ENCODE peak calls at places on chromosomes 5 and 9, in ten cellular contexts. B is NCI-H1092 treated with DMSO at 0.1 percent for 48 hours; L is colonic mucosa; K is AG04450; S is AG09319; F is nephron progenitor cell; V is astrocyte; A is activated naive CD4-positive, alpha-beta T cell; P is stimulated activated CD4-positive, alpha-beta T cell treated with anti-CD3 and anti-CD28 coated beads, Interleukin-4, amount 100 ng/mL, for 1 hour; J is GM06990. Z is an unnamed sample.

GRCh38 chr9:93918071-93918470 is 37.1 kb downstream of the BARX1 start:
- DNase-seq in B (no peak), L (no peak), K (no peak), S (no peak), F (peak; percentile 18), V (no peak), A (no peak), P (no peak), J (no peak), Z (no peak)

GRCh38 chr5:107533946-107534876 is 136.5 kb downstream of the EFNA5 start:
- DNase-seq in B (peak; percentile 39), L (no peak), K (no peak), S (no peak), F (no peak), V (no peak), A (no peak), P (no peak), J (no peak), Z (no peak)

GRCh38 chr5:57900356-57900944 is 417.8 kb upstream of the ACTBL2 start:
- DNase-seq in B (no peak), L (no peak), K (no peak), S (no peak), F (no peak), V (peak; percentile 18), A (no peak), P (no peak), J (no peak), Z (no peak)

GRCh38 chr9:121358747-121359146 is 11.3 kb downstream of the STOM start:
- DNase-seq in B (no peak), L (no peak), K (no peak), S (no peak), F (no peak), V (no peak), A (no peak), P (no peak), J (no peak), Z (no peak)

GRCh38 chr5:122723606-122724352 is 51.1 kb upstream of the SNX2 start:
- DNase-seq in B (no peak), L (no peak), K (peak; percentile 70), S (peak; percentile 70), F (no peak), V (peak; percentile 54), A (no peak), P (no peak), J (peak; percentile 37), Z (no peak)

GRCh38 chr9:135810806-135811575 is 96.4 kb downstream of the CAMSAP1 start:
- DNase-seq in B (no peak), L (no peak), K (no peak), S (no peak), F (no peak), V (no peak), A (no peak), P (no peak), J (no peak), Z (no peak)

GRCh38 chr9:33946779-33947535 is 101.7 kb downstream of the UBAP2 start:
- DNase-seq in B (no peak), L (no peak), K (peak; percentile 91), S (peak; percentile 86), F (no peak), V (peak; percentile 98), A (no peak), P (no peak), J (no peak), Z (no peak)

GRCh38 chr5:63323926-63324325 is 638.3 kb downstream of the HTR1A start:
- DNase-seq in B (no peak), L (no peak), K (no peak), S (no peak), F (no peak), V (no peak), A (no peak), P (no peak), J (no peak), Z (no peak)

GRCh38 chr5:71925608-71926091 is 181.6 kb upstream of the MAP1B start:
- DNase-seq in B (peak; percentile 22), L (no peak), K (no peak), S (no peak), F (no peak), V (peak; percentile 24), A (no peak), P (no peak), J (no peak), Z (peak; percentile 45)

GRCh38 chr5:107604990-107605389 is 65.7 kb downstream of the EFNA5 start:
- DNase-seq in B (no peak), L (no peak), K (no peak), S (peak; percentile 49), F (no peak), V (peak; percentile 21), A (no peak), P (no peak), J (peak; percentile 26), Z (no peak)

GRCh38 chr5:11496127-11496719 is 408.0 kb downstream of the CTNND2 start:
- DNase-seq in B (no peak), L (no peak), K (no peak), S (no peak), F (no peak), V (no peak), A (no peak), P (no peak), J (no peak), Z (no peak)

GRCh38 chr9:74555015-74555414 is 57.9 kb downstream of the RORB start:
- DNase-seq in B (peak; percentile 40), L (no peak), K (no peak), S (no peak), F (peak; percentile 20), V (no peak), A (no peak), P (no peak), J (no peak), Z (no peak)

GRCh38 chr9:107847977-107848376 is 358.4 kb upstream of the KLF4 start:
- DNase-seq in B (no peak), L (no peak), K (no peak), S (no peak), F (no peak), V (peak; percentile 29), A (no peak), P (no peak), J (no peak), Z (no peak)

GRCh38 chr9:3884736-3885135 is 358.9 kb upstream of the RFX3 start:
- DNase-seq in B (no peak), L (no peak), K (no peak), S (no peak), F (no peak), V (no peak), A (no peak), P (no peak), J (no peak), Z (no peak)

GRCh38 chr5:119411291-119411934 is 40.9 kb upstream of the HSD17B4 start:
- DNase-seq in B (no peak), L (no peak), K (no peak), S (no peak), F (no peak), V (peak; percentile 72), A (no peak), P (no peak), J (no peak), Z (no peak)

GRCh38 chr5:93305984-93306383 is 275.0 kb downstream of the NR2F1-AS1 start:
- DNase-seq in B (no peak), L (no peak), K (no peak), S (no peak), F (peak; percentile 3), V (no peak), A (no peak), P (no peak), J (no peak), Z (no peak)

GRCh38 chr5:157447246-157447645 is 12.8 kb upstream of the NIPAL4 start:
- DNase-seq in B (no peak), L (peak; percentile 74), K (no peak), S (no peak), F (no peak), V (no peak), A (no peak), P (no peak), J (no peak), Z (peak; percentile 55)

GRCh38 chr9:32487981-32488380 is 38.0 kb downstream of the RIGI start:
- DNase-seq in B (no peak), L (no peak), K (peak; percentile 21), S (peak; percentile 12), F (no peak), V (peak; percentile 72), A (no peak), P (no peak), J (no peak), Z (no peak)

GRCh38 chr9:20197976-20198685 is 409.3 kb upstream of the SLC24A2 start:
- DNase-seq in B (no peak), L (peak; percentile 69), K (no peak), S (no peak), F (no peak), V (no peak), A (no peak), P (no peak), J (no peak), Z (peak; percentile 72)

GRCh38 chr5:59540366-59540765 is 353.2 kb downstream of the PDE4D start:
- DNase-seq in B (peak; percentile 51), L (no peak), K (no peak), S (no peak), F (no peak), V (no peak), A (no peak), P (no peak), J (no peak), Z (no peak)

GRCh38 chr9:125550216-125550614 is 156.8 kb downstream of the MAPKAP1 start:
- DNase-seq in B (no peak), L (no peak), K (no peak), S (no peak), F (no peak), V (peak; percentile 76), A (no peak), P (no peak), J (no peak), Z (no peak)

GRCh38 chr9:18928711-18929110 is 104.3 kb downstream of the SAXO1 start:
- DNase-seq in B (no peak), L (no peak), K (no peak), S (no peak), F (no peak), V (peak; percentile 78), A (no peak), P (no peak), J (no peak), Z (no peak)

GRCh38 chr5:55873234-55873633 is 22.1 kb downstream of the IL31RA start:
- DNase-seq in B (no peak), L (no peak), K (no peak), S (no peak), F (no peak), V (no peak), A (no peak), P (no peak), J (no peak), Z (no peak)

GRCh38 chr9:131173995-131174394 is 48.6 kb downstream of the NUP214 start:
- DNase-seq in B (no peak), L (no peak), K (no peak), S (no peak), F (no peak), V (no peak), A (no peak), P (no peak), J (no peak), Z (no peak)

GRCh38 chr5:154757647-154758406 is 2.6 kb downstream of the LARP1 start:
- DNase-seq in B (no peak), L (no peak), K (no peak), S (no peak), F (no peak), V (peak; percentile 50), A (no peak), P (peak; percentile 29), J (no peak), Z (peak; percentile 44)

GRCh38 chr9:19409406-19410194 is 791 bp downstream of the ACER2 start:
- DNase-seq in B (no peak), L (peak; percentile 44), K (no peak), S (no peak), F (peak; percentile 39), V (no peak), A (no peak), P (no peak), J (peak; percentile 50), Z (no peak)

GRCh38 chr9:97176206-97176605 is 131.3 kb upstream of the CCDC180 start:
- DNase-seq in B (peak; percentile 64), L (no peak), K (no peak), S (no peak), F (no peak), V (no peak), A (no peak), P (no peak), J (no peak), Z (no peak)

GRCh38 chr5:139758510-139759036 is 37.0 kb upstream of the PSD2 start:
- DNase-seq in B (no peak), L (no peak), K (no peak), S (no peak), F (no peak), V (no peak), A (no peak), P (no peak), J (no peak), Z (no peak)